ENCODE peak calls at places on chromosomes 5 and 9, in seven cellular contexts. W is astrocyte of the spinal cord, O is upper lobe of right lung, D is foreskin keratinocyte, B is skeletal muscle cell, S is heart right ventricle, Y is NCI-H1105. F is an unnamed sample.

GRCh38 chr9:125462766-125463384 is 201.2 kb downstream of the GAPVD1 start:
- DNase-seq in S (no peak), D (no peak), Y (no peak), B (no peak), W (no peak), O (no peak), F (peak; percentile 40)

GRCh38 chr5:76785493-76785892 is 33.3 kb upstream of the F2RL1 start:
- DNase-seq in Y (no peak), S (no peak), W (peak; percentile 67), D (peak; percentile 44), B (no peak), O (no peak), F (peak; percentile 65)

GRCh38 chr5:134224905-134225779 is 731 bp downstream of the PPP2CA start:
- DNase-seq in O (peak; percentile 81), D (peak; percentile 81), S (peak; percentile 59), B (no peak), W (peak; percentile 65), Y (peak; percentile 44), F (peak; percentile 71)

GRCh38 chr5:87195616-87196015 is 72.1 kb upstream of the RASA1 start:
- DNase-seq in Y (no peak), W (peak; percentile 32), B (no peak), O (no peak), S (no peak), D (no peak), F (peak; percentile 23)

GRCh38 chr9:131810351-131811170 is 70.7 kb upstream of the RAPGEF1 start:
- DNase-seq in D (no peak), Y (peak; percentile 21), S (no peak), O (no peak), W (no peak), B (no peak), F (no peak)

GRCh38 chr5:90987711-90988110 is 395.4 kb downstream of the ARRDC3 start:
- DNase-seq in B (no peak), W (no peak), Y (no peak), S (no peak), O (no peak), D (peak; percentile 45), F (no peak)

GRCh38 chr9:109889456-109889855 is 109.5 kb downstream of the PALM2AKAP2 start:
- DNase-seq in O (no peak), Y (no peak), D (peak; percentile 91), S (no peak), B (no peak), W (no peak), F (no peak)

GRCh38 chr5:148541054-148541835 is 113.1 kb downstream of the HTR4 start:
- DNase-seq in S (no peak), W (no peak), D (peak; percentile 65), Y (no peak), O (no peak), B (no peak), F (no peak)

GRCh38 chr9:123355761-123356520 is at the start of gene CRB2:
- DNase-seq in O (no peak), W (no peak), B (no peak), S (no peak), D (no peak), Y (no peak), F (no peak)

GRCh38 chr9:132769895-132770774 is 99.9 kb downstream of the GTF3C4 start:
- DNase-seq in O (peak; percentile 87), S (peak; percentile 44), B (no peak), Y (no peak), D (no peak), W (peak; percentile 58), F (peak; percentile 24)